ENCODE peak calls at places on chromosomes 12 and 14, in eight cellular contexts. U is H54; R is cardiac muscle cell; B is naive B cell; W is activated effector memory CD4-positive, alpha-beta T cell treated with Interleukin-2 at 50 U/mL for 16 hours; Q is NCI-H1417 treated with DMSO at 0.1 percent for 48 hours; N is germinal center; I is ovary. P is an unnamed sample.

GRCh38 chr12:107134558-107134957 is 41.2 kb upstream of the CRY1 start:
- DNase-seq in I (no peak), N (peak; percentile 6), Q (no peak), W (no peak), B (peak; percentile 3), R (no peak), U (peak; percentile 26), P (no peak)

GRCh38 chr12:67645571-67645970 is 3.0 kb upstream of the DYRK2 start:
- DNase-seq in N (no peak), B (no peak), Q (no peak), W (no peak), I (no peak), R (no peak), U (peak; percentile 20), P (no peak)

GRCh38 chr14:89807905-89808304 is 146.6 kb downstream of the EFCAB11 start:
- DNase-seq in Q (no peak), B (no peak), I (no peak), U (no peak), W (no peak), N (no peak), R (no peak), P (no peak)

GRCh38 chr14:34619399-34619920 is 10.5 kb downstream of the SNX6 start:
- DNase-seq in I (no peak), W (no peak), U (no peak), N (no peak), Q (no peak), R (peak; percentile 7), B (no peak), P (no peak)

GRCh38 chr12:67650127-67650495 is 1.6 kb downstream of the DYRK2 start:
- DNase-seq in U (peak; percentile 12), Q (no peak), B (no peak), I (peak; percentile 46), R (peak; percentile 60), N (peak; percentile 36), W (no peak), P (no peak)

GRCh38 chr12:120457133-120457532 is 10.9 kb downstream of the GATC start:
- DNase-seq in U (no peak), W (no peak), R (peak; percentile 6), N (peak; percentile 26), Q (no peak), B (no peak), I (no peak), P (no peak)

GRCh38 chr12:42761601-42762350 is 172.2 kb upstream of the PRICKLE1 start:
- DNase-seq in U (no peak), R (no peak), I (no peak), Q (no peak), N (no peak), B (no peak), W (no peak), P (no peak)

GRCh38 chr14:90300649-90301048 is 31.1 kb downstream of the NRDE2 start:
- DNase-seq in U (peak; percentile 38), W (no peak), I (no peak), R (no peak), N (no peak), B (no peak), Q (no peak), P (no peak)

GRCh38 chr12:48084066-48084465 is 21.8 kb downstream of the SENP1 start:
- DNase-seq in Q (no peak), W (no peak), N (no peak), I (no peak), B (no peak), U (no peak), R (no peak), P (no peak)

GRCh38 chr14:20434701-20435453 is 1.1 kb downstream of the KLHL33 start:
- DNase-seq in U (no peak), Q (no peak), R (no peak), W (no peak), I (peak; percentile 85), N (no peak), B (no peak), P (no peak)